ENCODE peak calls at places on chromosome 2, in four cellular contexts. X is ovary; K is CD8-positive, alpha-beta memory T cell; U is body of pancreas. I is an unnamed sample. For H3K4me1 and H3K36me3, the result is how much of the 10 kb centered on the place peaks cover.

GRCh38 chr2:3479430-3480320 is 39.7 kb downstream of the ADI1 start:
- DNase-seq in X (no peak), K (no peak), U (no peak), I (no peak)

GRCh38 chr2:198144621-198145020 is 340.2 kb downstream of the PLCL1 start:
- DNase-seq in X (no peak), K (no peak), U (no peak), I (no peak)

GRCh38 chr2:16210841-16211240 is 270.5 kb downstream of the MYCN start:
- DNase-seq in X (no peak), K (no peak), U (no peak), I (no peak)

GRCh38 chr2:65850695-65851094 is 418.3 kb upstream of the SPRED2 start:
- DNase-seq in X (no peak), K (no peak), U (no peak), I (no peak)

GRCh38 chr2:98601532-98602132 is 6.7 kb downstream of the COA5 start:
- DNase-seq in X (no peak), K (no peak), U (peak), I (no peak)

GRCh38 chr2:19140463-19141208 is 217.8 kb downstream of the OSR1 start:
- DNase-seq in X (no peak), K (no peak), U (no peak), I (no peak)

GRCh38 chr2:179931502-179931901 is 70.1 kb upstream of the ZNF385B start:
- DNase-seq in X (no peak), K (no peak), U (no peak), I (no peak)

GRCh38 chr2:157015015-157015575 is 242.4 kb upstream of the GALNT5 start:
- DNase-seq in X (no peak), K (no peak), U (no peak), I (no peak)

GRCh38 chr2:136013962-136014361 is 28.5 kb upstream of the DARS1 start:
- DNase-seq in X (no peak), K (no peak), U (no peak), I (no peak)

GRCh38 chr2:224221455-224221913 is 180.4 kb downstream of the FAM124B start:
- DNase-seq in X (no peak), K (no peak), U (no peak), I (no peak)

GRCh38 chr2:64779117-64779690 is 125.5 kb upstream of the SERTAD2 start:
- DNase-seq in X (no peak), K (no peak), U (no peak), I (no peak)

GRCh38 chr2:54666741-54667639 is 56.5 kb upstream of the EML6 start:
- DNase-seq in X (peak), K (no peak), U (peak), I (no peak)

GRCh38 chr2:42147641-42148274 is 21.4 kb upstream of the EML4 start:
- DNase-seq in X (no peak), K (no peak), U (peak), I (no peak)

GRCh38 chr2:230690439-230690838 is 22.2 kb upstream of the CAB39 start:
- DNase-seq in X (peak), K (no peak), U (no peak), I (no peak)

GRCh38 chr2:227511239-227511930 is 39.4 kb downstream of the AGFG1 start:
- DNase-seq in X (no peak), K (no peak), U (no peak), I (no peak)

GRCh38 chr2:226435146-226435545 is 364.5 kb downstream of the IRS1 start:
- DNase-seq in X (no peak), K (no peak), U (no peak), I (no peak)

GRCh38 chr2:1227289-1227900 is 185.9 kb upstream of the TPO start:
- DNase-seq in X (no peak), K (no peak), U (no peak), I (no peak)

GRCh38 chr2:127479866-127480743 is 46.2 kb downstream of the IWS1 start:
- DNase-seq in X (no peak), K (no peak), U (no peak), I (no peak)

GRCh38 chr2:239236808-239237205 is 164.0 kb downstream of the HDAC4 start:
- DNase-seq in X (peak), K (no peak), U (no peak), I (no peak)

GRCh38 chr2:37365669-37366068 is 21.2 kb downstream of the QPCT start:
- DNase-seq in X (no peak), K (no peak), U (no peak), I (no peak)

GRCh38 chr2:25470792-25471191 is 129.1 kb upstream of the DNMT3A start:
- DNase-seq in X (no peak), K (no peak), U (no peak), I (no peak)

GRCh38 chr2:102591646-102592045 is 27.7 kb upstream of the SLC9A2 start:
- DNase-seq in X (no peak), K (no peak), U (no peak), I (no peak)

GRCh38 chr2:165434865-165435500 is 34.5 kb upstream of the CSRNP3 start:
- DNase-seq in X (no peak), K (no peak), U (no peak), I (no peak)

GRCh38 chr2:9473308-9473984 is 905 bp upstream of the IAH1 start:
- DNase-seq in X (no peak), K (peak), U (peak), I (peak)

GRCh38 chr2:69298862-69299261 is 88.2 kb downstream of the GFPT1 start:
- DNase-seq in X (no peak), K (no peak), U (no peak), I (no peak)

GRCh38 chr2:75516378-75517122 is 44.2 kb downstream of the EVA1A start:
- DNase-seq in X (no peak), K (no peak), U (peak), I (no peak)

GRCh38 chr2:38712413-38712812 is 38.7 kb downstream of the SRSF7 start:
- DNase-seq in X (no peak), K (no peak), U (no peak), I (no peak)

GRCh38 chr2:69531186-69531585 is 94.0 kb upstream of the NFU1 start:
- DNase-seq in X (no peak), K (no peak), U (no peak), I (no peak)

GRCh38 chr2:38121481-38121880 is 45.5 kb upstream of the CYP1B1 start:
- DNase-seq in X (no peak), K (no peak), U (no peak), I (no peak)

GRCh38 chr2:64695656-64696310 is 42.1 kb upstream of the SERTAD2 start:
- DNase-seq in X (no peak), K (no peak), U (no peak), I (no peak)

GRCh38 chr2:58475756-58476155 is 234.6 kb upstream of the FANCL start:
- DNase-seq in X (no peak), K (no peak), U (no peak), I (no peak)

GRCh38 chr2:13495039-13495438 is 778.3 kb downstream of the TRIB2 start:
- DNase-seq in X (no peak), K (no peak), U (no peak), I (no peak)

GRCh38 chr2:44705356-44705755 is 236.1 kb upstream of the SIX3 start:
- DNase-seq in X (no peak), K (no peak), U (no peak), I (no peak)

GRCh38 chr2:215403441-215404356 is 32.2 kb downstream of the FN1 start:
- DNase-seq in X (no peak), K (no peak), U (no peak), I (no peak)
- H3K4me1 ChIP-seq in X (under half), K (under half), U (under half), I (under half)

GRCh38 chr2:61233581-61233980 is 71.6 kb downstream of the C2orf74 start:
- DNase-seq in X (no peak), K (no peak), U (no peak), I (no peak)

GRCh38 chr2:61235716-61236115 is 73.7 kb downstream of the C2orf74 start:
- DNase-seq in X (no peak), K (no peak), U (no peak), I (no peak)

GRCh38 chr2:61229936-61230335 is 67.9 kb downstream of the C2orf74 start:
- DNase-seq in X (no peak), K (no peak), U (no peak), I (no peak)
- H3K36me3 ChIP-seq in X (under half), K (under half), U (under half), I (under half)

GRCh38 chr2:207184768-207185167 is 19.0 kb upstream of the KLF7 start:
- DNase-seq in X (no peak), K (no peak), U (no peak), I (no peak)

GRCh38 chr2:207185372-207185771 is 19.6 kb upstream of the KLF7 start:
- DNase-seq in X (no peak), K (no peak), U (no peak), I (no peak)

GRCh38 chr2:207182916-207183315 is 17.2 kb upstream of the KLF7 start:
- DNase-seq in X (no peak), K (no peak), U (no peak), I (no peak)

GRCh38 chr2:207183506-207183905 is 17.8 kb upstream of the KLF7 start:
- DNase-seq in X (no peak), K (no peak), U (no peak), I (no peak)

DNA sequence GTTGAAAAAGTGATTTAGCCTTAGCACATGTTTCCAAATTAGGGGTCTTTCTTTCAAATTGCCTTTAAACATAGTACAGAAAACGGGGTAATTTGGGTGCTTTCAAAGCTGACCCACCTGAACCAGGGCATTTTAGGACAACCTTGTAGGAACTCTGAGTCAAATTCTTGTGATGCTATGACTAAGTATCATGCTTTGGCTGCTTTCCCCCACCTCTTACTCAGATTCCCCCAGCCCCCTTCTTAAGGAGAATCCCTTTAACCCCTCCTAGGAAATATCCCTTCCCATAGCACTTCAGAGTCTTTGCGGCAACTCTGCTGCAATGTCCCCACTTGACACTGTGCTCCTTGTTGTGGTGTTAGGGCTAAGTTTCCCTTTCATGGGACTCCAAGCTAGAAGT is 18.6 kb upstream of the KLF7 start:
- DNase-seq in X (no peak), K (no peak), U (no peak), I (no peak)
- H3K4me1 ChIP-seq in X (under half), K (under half), U (under half), I (under half)

GRCh38 chr2:232842689-232843088 is 27.4 kb upstream of the SNORC start:
- DNase-seq in X (no peak), K (no peak), U (no peak), I (no peak)
- H3K36me3 ChIP-seq in X (under half), K (under half), U (under half), I (under half)

GRCh38 chr2:217830061-217830460 is 172.7 kb downstream of the TNS1 start:
- DNase-seq in X (no peak), K (no peak), U (no peak), I (no peak)
- H3K4me1 ChIP-seq in X (under half), K (under half), U (under half), I (under half)

GRCh38 chr2:108239786-108240185 is at the start of gene SULT1C3:
- DNase-seq in X (no peak), K (no peak), U (no peak), I (no peak)
- H3K36me3 ChIP-seq in X (under half), K (under half), U (under half), I (under half)

GRCh38 chr2:202861987-202862386 is 9.6 kb downstream of the ICA1L start:
- DNase-seq in X (no peak), K (no peak), U (no peak), I (no peak)
- H3K4me1 ChIP-seq in X (under half), K (under half), U (under half), I (under half)